ENCODE peak calls at places on chromosomes 13 and 19, in four cellular contexts. C is foreskin fibroblast, T is PC-3, S is lower leg skin. L is an unnamed sample.
A peak's percentile ranks its signal among the peaks of the same experiment; 100 is the strongest.

GRCh38 chr19:40241809-40242384 is 15.4 kb upstream of the CCNP start:
- DNase-seq in C (no peak), T (no peak), S (no peak), L (no peak)

GRCh38 chr13:66301482-66301881 is 928.7 kb downstream of the PCDH9 start:
- DNase-seq in C (no peak), T (peak; percentile 27), S (no peak), L (no peak)

GRCh38 chr19:13796301-13797057 is 1.2 kb downstream of the ZSWIM4 start:
- DNase-seq in C (peak; percentile 97), T (peak; percentile 97), S (peak; percentile 60), L (peak; percentile 95)

GRCh38 chr19:46471778-46472543 is 598 bp upstream of the PNMA8A start:
- DNase-seq in C (peak; percentile 45), T (no peak), S (no peak), L (no peak)

GRCh38 chr19:56740478-56740877 is 68.9 kb upstream of the ZNF835 start:
- DNase-seq in C (no peak), T (no peak), S (no peak), L (no peak)

GRCh38 chr13:36163809-36164308 is 32.7 kb upstream of the DCLK1 start:
- DNase-seq in C (peak; percentile 89), T (peak; percentile 18), S (peak; percentile 44), L (peak; percentile 4)

GRCh38 chr19:16927883-16928282 is 39.1 kb downstream of the F2RL3 start:
- DNase-seq in C (no peak), T (no peak), S (no peak), L (no peak)

GRCh38 chr19:48006762-48007161 is 12.3 kb downstream of the ELSPBP1 start:
- DNase-seq in C (no peak), T (no peak), S (no peak), L (no peak)

GRCh38 chr19:38371081-38371480 is 3.3 kb upstream of the PSMD8 start:
- DNase-seq in C (peak; percentile 43), T (no peak), S (no peak), L (no peak)

GRCh38 chr13:80249906-80250513 is 90.9 kb downstream of the SPRY2 start:
- DNase-seq in C (peak; percentile 36), T (peak; percentile 7), S (no peak), L (peak; percentile 20)

GRCh38 chr19:43651758-43652545 is 12.3 kb upstream of the CADM4 start:
- DNase-seq in C (peak; percentile 78), T (peak; percentile 59), S (peak; percentile 57), L (peak; percentile 58)

GRCh38 chr13:58979851-58980250 is 1183.9 kb downstream of the DIAPH3 start:
- DNase-seq in C (no peak), T (no peak), S (no peak), L (no peak)

GRCh38 chr19:50718255-50719118 is 1.1 kb downstream of the SHANK1 start:
- DNase-seq in C (peak; percentile 55), T (no peak), S (no peak), L (no peak)

GRCh38 chr13:45396548-45397095 is 21.6 kb downstream of the SLC25A30 start:
- DNase-seq in C (no peak), T (no peak), S (no peak), L (no peak)

GRCh38 chr19:37537391-37537947 is 30.7 kb downstream of the ZNF793 start:
- DNase-seq in C (no peak), T (no peak), S (no peak), L (no peak)

GRCh38 chr13:44516771-44517170 is 59.4 kb downstream of the TSC22D1 start:
- DNase-seq in C (no peak), T (peak; percentile 10), S (no peak), L (no peak)

GRCh38 chr19:47447470-47448359 is 24.0 kb downstream of the SLC8A2 start:
- DNase-seq in C (peak; percentile 78), T (peak; percentile 37), S (no peak), L (no peak)

GRCh38 chr13:110311721-110312668 is 4.9 kb downstream of the COL4A2 start:
- DNase-seq in C (no peak), T (no peak), S (no peak), L (no peak)

GRCh38 chr19:12365094-12365371 is 450 bp downstream of the ZNF442 start:
- DNase-seq in C (peak; percentile 57), T (peak; percentile 18), S (no peak), L (peak; percentile 26)

GRCh38 chr13:102018716-102019115 is 383.1 kb downstream of the FGF14 start:
- DNase-seq in C (no peak), T (no peak), S (no peak), L (no peak)

GRCh38 chr19:11737964-11738745 is 591 bp downstream of the ZNF823 start:
- DNase-seq in C (peak; percentile 64), T (peak; percentile 65), S (peak; percentile 26), L (peak; percentile 14)

GRCh38 chr19:44758596-44758995 is 10.1 kb downstream of the BCL3 start:
- DNase-seq in C (no peak), T (no peak), S (no peak), L (no peak)
- H3K4me3 ChIP-seq in C (peak overlapping the region; percentile 55), T (no peak overlapping the region), S (no peak overlapping the region), L (peak overlapping the region; percentile 55)

DNA sequence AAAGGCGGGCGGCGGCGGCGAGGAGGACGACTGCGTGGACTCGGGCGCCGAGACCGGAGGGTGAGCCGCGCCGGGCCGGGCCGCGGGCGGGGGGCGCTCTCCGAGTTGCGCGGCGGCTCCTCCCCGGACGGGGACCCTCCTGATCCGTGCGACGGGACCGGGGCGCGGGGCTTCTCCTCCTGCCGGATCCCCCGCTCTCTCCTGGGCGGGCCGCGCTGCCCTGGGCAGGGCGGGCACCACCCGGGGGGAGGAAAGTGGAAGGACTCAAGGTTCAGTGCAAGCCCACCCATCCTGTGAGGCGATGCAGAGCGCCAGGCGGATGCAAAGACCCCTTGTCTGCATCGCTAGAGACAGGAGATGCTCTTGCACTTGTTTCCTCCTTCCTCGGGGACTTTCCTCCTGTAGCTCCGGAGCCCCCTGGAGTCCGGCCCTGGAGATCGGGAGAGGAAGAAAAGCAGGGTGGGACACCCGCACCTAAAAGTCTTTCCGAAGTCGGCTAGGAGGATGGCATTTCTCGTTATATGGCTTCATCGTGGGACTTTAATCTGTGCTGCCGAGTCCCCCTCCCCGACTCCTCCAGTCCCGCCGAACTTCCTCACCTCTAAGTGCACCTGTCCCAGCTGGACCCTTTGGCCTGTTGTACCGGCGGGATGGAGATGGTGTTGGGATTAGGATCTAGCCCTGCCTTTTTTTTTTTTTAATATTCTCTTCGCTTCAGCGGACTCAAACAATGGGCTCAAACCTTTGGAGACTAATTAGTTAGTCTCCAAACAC is 499 bp downstream of the FAM124A start:
- DNase-seq in C (peak; percentile 33), T (peak; percentile 5), S (no peak), L (no peak)
- TF ChIP-seq CTCF in C (no peak), T (peak; percentile 10), S (no peak), L (no peak)

GRCh38 chr19:1041272-1041834 is 1.4 kb downstream of the ABCA7 start:
- DNase-seq in C (no peak), T (no peak), S (no peak), L (no peak)
- H3K4me3 ChIP-seq in C (peak overlapping the region; percentile 62), T (peak overlapping the region; percentile 77), S (no peak overlapping the region), L (peak overlapping the region; percentile 59)

DNA sequence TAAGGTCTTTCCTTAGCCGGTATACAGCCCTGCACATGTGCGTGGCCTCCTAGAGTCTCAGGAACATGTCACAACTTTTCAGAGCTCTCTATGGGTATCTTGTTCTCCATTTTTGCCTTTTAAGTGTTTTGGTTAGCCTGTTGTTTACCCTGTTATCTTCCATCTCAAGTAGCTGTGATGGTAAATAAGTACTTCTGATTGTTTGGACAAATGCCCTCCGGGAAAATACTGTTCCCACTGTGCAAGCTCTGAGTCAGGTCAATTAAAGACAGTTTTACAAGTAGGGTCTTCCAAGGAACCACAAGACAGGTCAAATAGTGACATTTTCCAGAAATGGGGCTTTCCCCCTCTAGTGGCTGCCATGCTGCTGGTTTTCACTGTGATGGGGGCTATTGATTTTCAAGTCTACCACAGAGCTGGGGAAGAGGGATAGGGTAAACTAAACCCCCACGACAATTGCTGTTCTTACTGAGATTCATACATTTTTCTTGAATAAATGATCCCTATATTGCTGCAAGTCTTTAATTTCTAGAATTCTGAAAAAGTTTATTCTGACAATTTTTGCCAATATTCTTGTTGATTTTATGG is 109.5 kb downstream of the TM9SF2 start:
- DNase-seq in C (no peak), T (no peak), S (no peak), L (no peak)
- TF ChIP-seq CTCF in C (peak; percentile 5), T (peak; percentile 24), S (no peak), L (no peak)

DNA sequence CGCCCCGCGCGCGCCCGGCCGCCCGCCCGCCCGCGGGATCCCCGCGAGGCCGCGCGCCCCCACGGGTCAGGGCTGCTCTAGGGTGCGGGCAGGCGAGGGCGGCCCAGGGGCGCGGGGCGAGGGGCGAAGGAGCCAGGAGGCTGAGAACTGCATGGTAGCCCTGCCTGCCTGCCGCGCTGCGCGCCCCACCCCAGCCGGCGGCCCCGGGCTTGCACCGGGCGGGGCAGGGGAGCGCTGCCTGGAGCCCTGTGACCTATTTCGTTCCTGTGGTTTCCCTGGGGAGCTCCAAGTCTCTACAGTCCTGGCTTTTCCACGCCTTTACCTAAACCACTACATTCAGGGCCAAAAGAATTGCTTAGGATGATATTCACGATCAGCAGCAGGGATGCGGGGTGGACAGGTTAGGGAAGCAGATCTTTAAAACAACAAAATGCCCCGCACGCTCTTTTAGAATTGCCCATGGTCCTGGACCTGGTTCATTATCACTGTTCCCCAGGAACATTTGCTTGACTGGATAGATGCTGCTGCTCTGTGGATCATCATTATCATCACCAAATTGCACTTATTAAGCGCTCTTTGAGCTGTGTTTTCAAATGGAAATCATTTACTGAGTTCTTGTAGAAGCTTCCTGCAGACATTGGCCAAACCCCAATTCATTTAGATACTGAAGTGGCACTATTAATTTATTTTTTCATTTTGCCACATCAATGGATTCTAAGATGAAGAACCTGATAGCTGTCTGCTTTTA is 423 bp upstream of the GPR12 start:
- DNase-seq in C (peak; percentile 5), T (no peak), S (no peak), L (no peak)
- H3K4me3 ChIP-seq in C (no peak overlapping the region), T (no peak overlapping the region), S (no peak overlapping the region), L (no peak overlapping the region)

DNA sequence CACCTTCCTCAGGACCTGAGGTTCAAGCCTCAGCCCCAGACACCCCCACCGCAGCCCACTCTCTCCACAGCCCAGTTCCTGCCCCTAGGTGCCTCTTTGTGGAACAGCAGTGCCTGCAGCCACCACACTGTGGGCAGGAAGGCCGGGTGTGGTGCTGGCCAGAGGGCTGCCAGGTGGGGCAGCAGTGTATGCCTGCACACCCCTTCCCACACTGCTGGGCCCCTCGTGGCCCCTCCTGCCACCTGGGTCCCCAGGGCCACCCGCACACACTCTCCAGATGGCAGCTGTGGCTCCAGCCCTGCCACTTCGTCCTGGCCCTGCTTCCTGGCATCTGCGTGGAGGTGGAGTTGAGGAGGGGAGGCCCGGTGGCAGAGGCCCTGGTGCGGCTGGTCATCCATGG is 35.1 kb downstream of the HPN start:
- DNase-seq in C (no peak), T (no peak), S (no peak), L (no peak)
- TF ChIP-seq CTCF in C (no peak), T (no peak), S (no peak), L (no peak)

GRCh38 chr13:93328943-93329342 is 102.3 kb downstream of the GPC6 start:
- DNase-seq in C (no peak), T (no peak), S (no peak), L (no peak)
- H3K4me3 ChIP-seq in C (no peak overlapping the region), T (no peak overlapping the region), S (no peak overlapping the region), L (no peak overlapping the region)

L was measured in AG10803.